ENCODE peak calls at places on chromosomes 2 and 18, in seven cellular contexts. J is aorta; D is mesothelial cell of epicardium; L is stimulated activated CD8-positive, alpha-beta memory T cell treated with anti-CD3 and anti-CD28 coated beads, Interleukin-15, amount 100 ng/mL, for 24 hours; N is NCI-H510A; G is effector memory CD8-positive, alpha-beta T cell; Y is GM06990. I is an unnamed sample.

GRCh38 chr2:144849612-144850011 is 329.7 kb upstream of the ZEB2 start:
- DNase-seq in J (no peak), D (no peak), L (no peak), N (no peak), G (no peak), Y (no peak), I (no peak)

GRCh38 chr18:77316013-77316412 is 66.4 kb downstream of the GALR1 start:
- DNase-seq in J (no peak), D (no peak), L (no peak), N (no peak), G (no peak), Y (no peak), I (no peak)

GRCh38 chr2:99656938-99657337 is 167.1 kb upstream of the REV1 start:
- DNase-seq in J (no peak), D (no peak), L (no peak), N (no peak), G (no peak), Y (no peak), I (no peak)

GRCh38 chr2:17208511-17208910 is 309.7 kb downstream of the RAD51AP2 start:
- DNase-seq in J (no peak), D (no peak), L (no peak), N (no peak), G (no peak), Y (no peak), I (no peak)

GRCh38 chr18:28365406-28365805 is 188.5 kb upstream of the CDH2 start:
- DNase-seq in J (peak), D (no peak), L (no peak), N (no peak), G (no peak), Y (no peak), I (no peak)

GRCh38 chr2:64478502-64479230 is 24.7 kb downstream of the LGALSL start:
- DNase-seq in J (no peak), D (no peak), L (no peak), N (no peak), G (no peak), Y (no peak), I (no peak)

GRCh38 chr18:44518666-44519065 is 162.0 kb upstream of the SETBP1 start:
- DNase-seq in J (no peak), D (no peak), L (no peak), N (no peak), G (no peak), Y (no peak), I (no peak)

GRCh38 chr2:70523996-70524965 is 29.3 kb downstream of the TGFA start:
- DNase-seq in J (peak), D (no peak), L (no peak), N (no peak), G (peak), Y (no peak), I (no peak)

GRCh38 chr2:231162036-231162345 is 36.4 kb upstream of the ARMC9 start:
- DNase-seq in J (no peak), D (no peak), L (no peak), N (no peak), G (no peak), Y (no peak), I (no peak)

GRCh38 chr2:239779592-239779983 is 245.6 kb downstream of the NDUFA10 start:
- DNase-seq in J (no peak), D (no peak), L (no peak), N (no peak), G (no peak), Y (no peak), I (peak)

GRCh38 chr18:39911716-39912115 is 2043.3 kb upstream of the PIK3C3 start:
- DNase-seq in J (no peak), D (no peak), L (no peak), N (no peak), G (no peak), Y (no peak), I (no peak)

GRCh38 chr2:239110595-239111048 is 262.7 kb downstream of the TWIST2 start:
- DNase-seq in J (peak), D (no peak), L (no peak), N (no peak), G (no peak), Y (no peak), I (no peak)

GRCh38 chr2:144403940-144404339 is 116.0 kb downstream of the ZEB2 start:
- DNase-seq in J (no peak), D (no peak), L (no peak), N (no peak), G (no peak), Y (no peak), I (no peak)

GRCh38 chr2:43276517-43276931 is 50.1 kb upstream of the ZFP36L2 start:
- DNase-seq in J (no peak), D (no peak), L (no peak), N (no peak), G (no peak), Y (no peak), I (no peak)